ENCODE peak calls at places on chromosomes 11 and 22, in nine cellular contexts. One of them, this sample, is unnamed.
A peak's percentile ranks its signal among the peaks of the same experiment; 100 is the strongest.

GRCh38 chr22:46280999-46281623 is 13.3 kb downstream of the TTC38 start:
- DNase-seq in neural progenitor cell: no peak
- DNase-seq in tibial nerve: no peak
- DNase-seq in endodermal cell: no peak
- DNase-seq in hepatocyte: no peak
- DNase-seq in IMR-90: no peak
- DNase-seq in left lung: no peak
- DNase-seq in fibroblast of lung: no peak
- DNase-seq in HCT116: no peak
- DNase-seq in this sample: no peak

GRCh38 chr11:126742582-126742981 is 258.0 kb downstream of the KIRREL3 start:
- DNase-seq in neural progenitor cell: no peak
- DNase-seq in tibial nerve: no peak
- DNase-seq in endodermal cell: no peak
- DNase-seq in hepatocyte: no peak
- DNase-seq in IMR-90: no peak
- DNase-seq in left lung: no peak
- DNase-seq in fibroblast of lung: no peak
- DNase-seq in HCT116: no peak
- DNase-seq in this sample: no peak

GRCh38 chr11:36018967-36019596 is 75.2 kb downstream of the LDLRAD3 start:
- DNase-seq in neural progenitor cell: no peak
- DNase-seq in tibial nerve: no peak
- DNase-seq in endodermal cell: no peak
- DNase-seq in hepatocyte: no peak
- DNase-seq in IMR-90: no peak
- DNase-seq in left lung: no peak
- DNase-seq in fibroblast of lung: no peak
- DNase-seq in HCT116: no peak
- DNase-seq in this sample: no peak

GRCh38 chr11:23954317-23954716 is 542.5 kb upstream of the LUZP2 start:
- DNase-seq in neural progenitor cell: no peak
- DNase-seq in tibial nerve: no peak
- DNase-seq in endodermal cell: no peak
- DNase-seq in hepatocyte: no peak
- DNase-seq in IMR-90: peak; percentile 62
- DNase-seq in left lung: no peak
- DNase-seq in fibroblast of lung: no peak
- DNase-seq in HCT116: no peak
- DNase-seq in this sample: no peak

GRCh38 chr11:77042111-77042726 is 8.0 kb downstream of the B3GNT6 start:
- DNase-seq in neural progenitor cell: no peak
- DNase-seq in tibial nerve: no peak
- DNase-seq in endodermal cell: no peak
- DNase-seq in hepatocyte: no peak
- DNase-seq in IMR-90: no peak
- DNase-seq in left lung: no peak
- DNase-seq in fibroblast of lung: no peak
- DNase-seq in HCT116: no peak
- DNase-seq in this sample: no peak

GRCh38 chr11:127056338-127056971 is 55.9 kb upstream of the KIRREL3 start:
- DNase-seq in neural progenitor cell: no peak
- DNase-seq in tibial nerve: no peak
- DNase-seq in endodermal cell: no peak
- DNase-seq in hepatocyte: no peak
- DNase-seq in IMR-90: no peak
- DNase-seq in left lung: no peak
- DNase-seq in fibroblast of lung: no peak
- DNase-seq in HCT116: no peak
- DNase-seq in this sample: no peak

GRCh38 chr11:65032216-65032615 is 5.0 kb downstream of the SNX15 start:
- DNase-seq in neural progenitor cell: no peak
- DNase-seq in tibial nerve: no peak
- DNase-seq in endodermal cell: no peak
- DNase-seq in hepatocyte: no peak
- DNase-seq in IMR-90: no peak
- DNase-seq in left lung: peak; percentile 48
- DNase-seq in fibroblast of lung: no peak
- DNase-seq in HCT116: no peak
- DNase-seq in this sample: no peak

GRCh38 chr11:96524475-96524874 is 134.7 kb downstream of the JRKL start:
- DNase-seq in neural progenitor cell: no peak
- DNase-seq in tibial nerve: no peak
- DNase-seq in endodermal cell: no peak
- DNase-seq in hepatocyte: no peak
- DNase-seq in IMR-90: peak; percentile 0
- DNase-seq in left lung: no peak
- DNase-seq in fibroblast of lung: no peak
- DNase-seq in HCT116: no peak
- DNase-seq in this sample: no peak

DNA sequence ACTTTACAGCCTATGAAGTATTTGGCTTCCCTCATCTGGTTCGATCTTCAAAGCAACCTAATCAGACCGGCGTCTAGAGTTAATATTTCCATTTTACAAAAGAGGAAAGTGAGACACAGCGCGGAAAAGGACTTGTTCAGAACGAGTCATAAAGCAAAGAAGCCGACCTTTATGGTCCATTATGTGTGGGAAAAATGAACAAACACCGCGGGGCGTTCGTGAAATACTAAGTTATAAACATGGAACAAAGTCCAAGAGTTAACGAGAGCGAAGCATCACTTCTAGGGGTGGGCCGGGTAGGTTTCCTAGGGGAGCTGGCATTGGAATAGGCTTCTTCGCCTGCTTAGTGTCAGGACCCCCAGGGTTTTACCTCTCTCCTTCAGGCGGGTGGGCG is 586 bp downstream of the DUSP18 start:
- DNase-seq in neural progenitor cell: no peak
- DNase-seq in tibial nerve: no peak
- DNase-seq in endodermal cell: no peak
- DNase-seq in hepatocyte: peak; percentile 75
- DNase-seq in IMR-90: no peak
- DNase-seq in left lung: no peak
- DNase-seq in fibroblast of lung: peak; percentile 6
- DNase-seq in HCT116: peak; percentile 3
- DNase-seq in this sample: peak; percentile 57
- H3K4me1 ChIP-seq in neural progenitor cell: peaks cover 11% of the 10 kb centered on the region
- H3K4me1 ChIP-seq in tibial nerve: peaks cover 17% of the 10 kb centered on the region
- H3K4me1 ChIP-seq in endodermal cell: no peaks in the 10 kb centered on the region
- H3K4me1 ChIP-seq in hepatocyte: no peaks in the 10 kb centered on the region
- H3K4me1 ChIP-seq in IMR-90: no peaks in the 10 kb centered on the region
- H3K4me1 ChIP-seq in left lung: peaks cover 19% of the 10 kb centered on the region
- H3K4me1 ChIP-seq in fibroblast of lung: peaks cover 2% of the 10 kb centered on the region
- H3K4me1 ChIP-seq in HCT116: peaks cover 13% of the 10 kb centered on the region
- H3K4me1 ChIP-seq in this sample: peaks cover 4% of the 10 kb centered on the region

GRCh38 chr22:30114356-30114755 is 34.1 kb downstream of the HORMAD2 start:
- DNase-seq in neural progenitor cell: no peak
- DNase-seq in tibial nerve: no peak
- DNase-seq in endodermal cell: no peak
- DNase-seq in hepatocyte: no peak
- DNase-seq in IMR-90: peak; percentile 58
- DNase-seq in left lung: no peak
- DNase-seq in fibroblast of lung: no peak
- DNase-seq in HCT116: no peak
- DNase-seq in this sample: no peak

GRCh38 chr22:30113494-30113893 is 33.2 kb downstream of the HORMAD2 start:
- DNase-seq in neural progenitor cell: no peak
- DNase-seq in tibial nerve: no peak
- DNase-seq in endodermal cell: no peak
- DNase-seq in hepatocyte: no peak
- DNase-seq in IMR-90: no peak
- DNase-seq in left lung: no peak
- DNase-seq in fibroblast of lung: no peak
- DNase-seq in HCT116: no peak
- DNase-seq in this sample: no peak

GRCh38 chr22:30117256-30117655 is 37.0 kb downstream of the HORMAD2 start:
- DNase-seq in neural progenitor cell: no peak
- DNase-seq in tibial nerve: no peak
- DNase-seq in endodermal cell: no peak
- DNase-seq in hepatocyte: no peak
- DNase-seq in IMR-90: no peak
- DNase-seq in left lung: no peak
- DNase-seq in fibroblast of lung: no peak
- DNase-seq in HCT116: no peak
- DNase-seq in this sample: no peak

GRCh38 chr22:30116362-30117117 is 36.3 kb downstream of the HORMAD2 start:
- DNase-seq in neural progenitor cell: peak; percentile 26
- DNase-seq in tibial nerve: no peak
- DNase-seq in endodermal cell: no peak
- DNase-seq in hepatocyte: peak; percentile 39
- DNase-seq in IMR-90: peak; percentile 78
- DNase-seq in left lung: no peak
- DNase-seq in fibroblast of lung: peak; percentile 81
- DNase-seq in HCT116: no peak
- DNase-seq in this sample: no peak

DNA sequence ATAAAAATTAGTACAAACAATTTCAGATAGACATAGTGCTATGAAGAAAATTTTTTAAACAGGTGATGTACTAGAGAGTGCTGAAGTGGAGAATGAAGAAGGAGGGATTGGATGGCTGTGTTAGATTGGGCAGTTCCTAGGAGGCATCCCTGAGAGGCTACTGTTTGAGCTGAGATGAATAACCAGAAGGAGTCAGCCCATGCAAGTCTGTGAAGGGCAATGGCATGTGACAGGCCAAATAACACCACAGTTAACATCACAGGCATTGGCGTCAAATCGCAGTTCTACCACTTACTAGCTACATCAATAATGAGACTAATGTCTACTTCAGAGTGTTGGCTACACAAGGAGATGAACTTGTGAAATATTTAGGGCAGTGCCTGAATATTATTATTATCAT is 35.4 kb downstream of the HORMAD2 start:
- DNase-seq in neural progenitor cell: no peak
- DNase-seq in tibial nerve: no peak
- DNase-seq in endodermal cell: no peak
- DNase-seq in hepatocyte: no peak
- DNase-seq in IMR-90: peak; percentile 9
- DNase-seq in left lung: no peak
- DNase-seq in fibroblast of lung: no peak
- DNase-seq in HCT116: peak; percentile 8
- DNase-seq in this sample: no peak
- TF ChIP-seq CTCF in neural progenitor cell: no peak
- TF ChIP-seq CTCF in tibial nerve: no peak
- TF ChIP-seq CTCF in endodermal cell: no peak
- TF ChIP-seq CTCF in hepatocyte: no peak
- TF ChIP-seq CTCF in IMR-90: no peak
- TF ChIP-seq CTCF in left lung: no peak
- TF ChIP-seq CTCF in fibroblast of lung: no peak
- TF ChIP-seq CTCF in HCT116: no peak
- TF ChIP-seq CTCF in this sample: no peak

GRCh38 chr22:39965749-39966148 is 5.6 kb downstream of the TMA7B start:
- DNase-seq in neural progenitor cell: no peak
- DNase-seq in tibial nerve: no peak
- DNase-seq in endodermal cell: no peak
- DNase-seq in hepatocyte: no peak
- DNase-seq in IMR-90: no peak
- DNase-seq in left lung: no peak
- DNase-seq in fibroblast of lung: no peak
- DNase-seq in HCT116: no peak
- DNase-seq in this sample: no peak

GRCh38 chr22:39970742-39971141 is 10.5 kb downstream of the TMA7B start:
- DNase-seq in neural progenitor cell: no peak
- DNase-seq in tibial nerve: no peak
- DNase-seq in endodermal cell: no peak
- DNase-seq in hepatocyte: no peak
- DNase-seq in IMR-90: no peak
- DNase-seq in left lung: no peak
- DNase-seq in fibroblast of lung: no peak
- DNase-seq in HCT116: no peak
- DNase-seq in this sample: no peak

GRCh38 chr22:39967103-39967829 is 7.1 kb downstream of the TMA7B start:
- DNase-seq in neural progenitor cell: no peak
- DNase-seq in tibial nerve: no peak
- DNase-seq in endodermal cell: no peak
- DNase-seq in hepatocyte: peak; percentile 43
- DNase-seq in IMR-90: peak; percentile 45
- DNase-seq in left lung: no peak
- DNase-seq in fibroblast of lung: peak; percentile 79
- DNase-seq in HCT116: no peak
- DNase-seq in this sample: no peak

GRCh38 chr22:39967996-39968968 is 8.1 kb downstream of the TMA7B start:
- DNase-seq in neural progenitor cell: peak; percentile 87
- DNase-seq in tibial nerve: peak; percentile 37
- DNase-seq in endodermal cell: peak; percentile 62
- DNase-seq in hepatocyte: no peak
- DNase-seq in IMR-90: no peak
- DNase-seq in left lung: no peak
- DNase-seq in fibroblast of lung: no peak
- DNase-seq in HCT116: no peak
- DNase-seq in this sample: no peak

DNA sequence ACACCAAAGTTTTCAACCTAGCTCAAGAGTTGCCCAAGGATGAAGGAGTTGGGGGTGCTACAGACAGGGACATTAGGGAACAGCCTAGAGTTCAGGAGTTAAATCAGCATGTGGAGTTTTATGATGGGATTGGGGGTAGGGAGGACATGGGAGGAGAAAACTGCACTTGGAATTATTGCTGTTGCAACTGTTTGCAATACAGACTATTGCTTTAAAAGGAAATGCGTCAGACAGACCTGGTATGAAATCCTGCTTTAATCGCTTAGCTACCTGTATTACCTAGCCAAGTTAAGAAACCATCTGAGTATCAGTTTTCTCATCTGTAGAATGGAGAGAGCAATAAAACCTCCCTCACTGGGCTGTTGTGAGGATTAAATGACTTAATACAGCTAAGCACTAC is 6.3 kb downstream of the TMA7B start:
- DNase-seq in neural progenitor cell: no peak
- DNase-seq in tibial nerve: no peak
- DNase-seq in endodermal cell: no peak
- DNase-seq in hepatocyte: no peak
- DNase-seq in IMR-90: no peak
- DNase-seq in left lung: no peak
- DNase-seq in fibroblast of lung: no peak
- DNase-seq in HCT116: no peak
- DNase-seq in this sample: no peak
- H3K9me3 ChIP-seq in neural progenitor cell: no peaks in the 10 kb centered on the region
- H3K9me3 ChIP-seq in tibial nerve: no peaks in the 10 kb centered on the region
- H3K9me3 ChIP-seq in endodermal cell: no peaks in the 10 kb centered on the region
- H3K9me3 ChIP-seq in hepatocyte: no peaks in the 10 kb centered on the region
- H3K9me3 ChIP-seq in IMR-90: no peaks in the 10 kb centered on the region
- H3K9me3 ChIP-seq in left lung: no peaks in the 10 kb centered on the region
- H3K9me3 ChIP-seq in fibroblast of lung: no peaks in the 10 kb centered on the region
- H3K9me3 ChIP-seq in HCT116: no peaks in the 10 kb centered on the region
- H3K9me3 ChIP-seq in this sample: no peaks in the 10 kb centered on the region

DNA sequence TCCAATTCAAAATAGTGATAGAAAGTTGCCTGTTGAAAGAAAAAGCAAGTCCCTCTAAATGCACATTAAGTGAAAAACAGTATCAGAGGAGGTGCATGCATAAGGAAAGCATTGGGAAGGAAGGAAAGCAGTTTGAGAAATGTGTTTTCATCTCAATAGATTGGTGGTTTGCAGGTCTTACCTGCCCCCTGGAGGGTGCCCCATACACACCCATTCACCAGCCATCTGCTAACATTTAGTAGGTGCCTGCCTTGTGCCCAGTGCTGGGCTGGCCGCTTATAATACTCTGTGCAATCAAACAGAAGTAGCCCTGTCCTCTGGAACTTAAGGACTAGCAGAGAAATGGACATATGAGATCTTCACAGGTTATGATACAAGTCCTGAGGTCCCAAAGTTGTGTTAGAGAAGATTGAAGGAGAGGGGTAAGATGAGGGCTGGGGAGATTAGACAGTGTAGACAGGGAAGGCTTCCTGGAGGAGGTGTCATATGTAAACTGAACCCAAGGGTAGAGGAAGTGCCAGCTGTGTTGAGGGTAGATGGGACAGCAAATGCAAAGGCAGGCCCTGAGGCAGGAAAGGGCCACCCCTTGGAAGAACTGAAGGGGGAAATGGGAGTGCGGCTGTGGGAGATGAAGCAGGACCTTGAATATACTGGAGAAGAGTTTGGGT is 184.2 kb downstream of the MN1 start:
- DNase-seq in neural progenitor cell: no peak
- DNase-seq in tibial nerve: no peak
- DNase-seq in endodermal cell: no peak
- DNase-seq in hepatocyte: no peak
- DNase-seq in IMR-90: no peak
- DNase-seq in left lung: no peak
- DNase-seq in fibroblast of lung: no peak
- DNase-seq in HCT116: no peak
- DNase-seq in this sample: no peak
- H3K4me1 ChIP-seq in neural progenitor cell: peaks cover 16% of the 10 kb centered on the region
- H3K4me1 ChIP-seq in tibial nerve: no peaks in the 10 kb centered on the region
- H3K4me1 ChIP-seq in endodermal cell: peaks cover 4% of the 10 kb centered on the region
- H3K4me1 ChIP-seq in hepatocyte: no peaks in the 10 kb centered on the region
- H3K4me1 ChIP-seq in IMR-90: no peaks in the 10 kb centered on the region
- H3K4me1 ChIP-seq in left lung: peaks cover 6% of the 10 kb centered on the region
- H3K4me1 ChIP-seq in fibroblast of lung: no peaks in the 10 kb centered on the region
- H3K4me1 ChIP-seq in HCT116: no peaks in the 10 kb centered on the region
- H3K4me1 ChIP-seq in this sample: peaks cover 8% of the 10 kb centered on the region

This sample was measured in Caco-2.